ENCODE peak calls at places on chromosomes 6 and 20, in seven cellular contexts. F, J, O, D, L, N and Z are unnamed samples.

GRCh38 chr20:17556842-17557674 is 12.8 kb upstream of the DSTN start:
- DNase-seq in F (peak; percentile 73), J (no peak), O (no peak), D (no peak), L (no peak), N (peak; percentile 84), Z (peak; percentile 65)

GRCh38 chr6:19535351-19535750 is 301.8 kb upstream of the ID4 start:
- DNase-seq in F (no peak), J (no peak), O (no peak), D (no peak), L (no peak), N (no peak), Z (no peak)

GRCh38 chr6:36852481-36853147 is 13.4 kb upstream of the CPNE5 start:
- DNase-seq in F (no peak), J (peak; percentile 58), O (no peak), D (no peak), L (no peak), N (peak; percentile 20), Z (peak; percentile 72)

GRCh38 chr20:38198238-38198861 is 33.3 kb upstream of the TGM2 start:
- DNase-seq in F (no peak), J (no peak), O (no peak), D (no peak), L (no peak), N (peak; percentile 31), Z (peak; percentile 80)

GRCh38 chr6:67358241-67358640 is 1276.8 kb upstream of the ADGRB3 start:
- DNase-seq in F (no peak), J (no peak), O (no peak), D (no peak), L (no peak), N (no peak), Z (no peak)

GRCh38 chr6:107517274-107517673 is 27.4 kb downstream of the SOBP start:
- DNase-seq in F (no peak), J (no peak), O (no peak), D (no peak), L (no peak), N (no peak), Z (no peak)

GRCh38 chr6:90068835-90069478 is 174.7 kb downstream of the GJA10 start:
- DNase-seq in F (no peak), J (peak; percentile 27), O (no peak), D (no peak), L (no peak), N (peak; percentile 8), Z (no peak)

GRCh38 chr6:28137458-28138020 is 4.1 kb upstream of the ZKSCAN8 start:
- DNase-seq in F (no peak), J (no peak), O (peak; percentile 20), D (no peak), L (no peak), N (no peak), Z (peak; percentile 38)

GRCh38 chr20:14307956-14308355 is 29.5 kb downstream of the FLRT3 start:
- DNase-seq in F (peak; percentile 15), J (no peak), O (no peak), D (no peak), L (no peak), N (no peak), Z (no peak)

GRCh38 chr20:46458891-46459750 is 52.7 kb upstream of the ELMO2 start:
- DNase-seq in F (peak; percentile 70), J (no peak), O (no peak), D (no peak), L (peak; percentile 77), N (no peak), Z (peak; percentile 44)

GRCh38 chr20:36548006-36548315 is 6.6 kb downstream of the MYL9 start:
- DNase-seq in F (no peak), J (no peak), O (no peak), D (no peak), L (peak; percentile 40), N (no peak), Z (no peak)

GRCh38 chr20:36314734-36315544 is 8.8 kb downstream of the DLGAP4 start:
- DNase-seq in F (no peak), J (no peak), O (no peak), D (no peak), L (no peak), N (no peak), Z (no peak)

GRCh38 chr6:157527471-157527907 is 146.5 kb downstream of the ZDHHC14 start:
- DNase-seq in F (no peak), J (no peak), O (peak; percentile 8), D (no peak), L (no peak), N (no peak), Z (no peak)

GRCh38 chr6:44661221-44661609 is 273.7 kb downstream of the CDC5L start:
- DNase-seq in F (no peak), J (peak; percentile 50), O (no peak), D (no peak), L (no peak), N (peak; percentile 34), Z (peak; percentile 92)

GRCh38 chr20:38055294-38055693 is 21.7 kb downstream of the RPRD1B start:
- DNase-seq in F (no peak), J (no peak), O (no peak), D (no peak), L (no peak), N (no peak), Z (no peak)

GRCh38 chr6:108117427-108118358 is 43.2 kb upstream of the OSTM1 start:
- DNase-seq in F (peak; percentile 51), J (no peak), O (peak; percentile 65), D (peak; percentile 26), L (no peak), N (no peak), Z (no peak)

GRCh38 chr20:63493563-63494020 is 5.3 kb downstream of the EEF1A2 start:
- DNase-seq in F (no peak), J (no peak), O (no peak), D (no peak), L (no peak), N (no peak), Z (no peak)

GRCh38 chr20:16803965-16804792 is 56.0 kb downstream of the OTOR start:
- DNase-seq in F (peak; percentile 38), J (peak; percentile 6), O (peak; percentile 52), D (no peak), L (peak; percentile 80), N (peak; percentile 77), Z (peak; percentile 53)

GRCh38 chr6:32970413-32971244 is 2.2 kb downstream of the BRD2 start:
- DNase-seq in F (peak; percentile 90), J (no peak), O (peak; percentile 86), D (peak; percentile 58), L (peak; percentile 84), N (peak; percentile 84), Z (peak; percentile 88)

DNA sequence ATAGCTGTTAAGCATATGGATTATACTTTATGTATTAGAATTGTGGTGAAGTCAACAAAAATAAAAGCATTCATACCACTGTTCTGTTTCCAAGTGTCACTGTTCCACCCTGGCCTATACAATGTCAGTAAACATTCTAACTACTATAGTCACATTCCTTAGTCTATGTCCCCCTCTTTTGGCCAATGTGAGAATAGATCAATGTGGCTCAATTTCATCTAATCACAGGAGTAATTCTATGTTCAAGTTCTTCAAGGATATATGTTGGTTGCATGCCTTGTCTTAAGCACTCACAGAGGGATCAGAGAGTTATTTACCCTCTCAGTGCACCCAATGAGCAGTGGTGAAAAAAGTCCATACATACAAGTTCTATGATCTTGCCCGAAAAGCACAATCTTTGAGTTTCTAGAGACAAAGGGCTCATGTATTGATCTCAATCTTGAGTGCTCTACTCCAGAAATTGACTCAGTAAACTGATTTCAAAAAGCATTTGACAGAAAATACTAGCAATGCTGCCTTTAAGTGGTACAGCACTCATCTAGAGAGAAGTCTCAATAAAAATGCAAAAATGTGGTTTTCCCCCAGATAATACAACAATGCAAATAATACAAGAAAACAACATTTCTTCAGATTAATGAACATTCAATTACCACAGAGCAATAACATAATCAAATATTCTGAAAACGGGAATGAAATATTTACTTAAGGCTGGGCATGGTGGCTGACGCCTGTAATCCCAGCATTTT is 16.5 kb downstream of the SMLR1 start:
- DNase-seq in F (no peak), J (peak; percentile 50), O (peak; percentile 55), D (no peak), L (no peak), N (peak; percentile 53), Z (peak; percentile 43)
- TF ChIP-seq CTCF in F (peak; percentile 34), J (peak; percentile 50), O (peak; percentile 75), D (peak; percentile 76), L (no peak), N (peak; percentile 61), Z (peak; percentile 51)

GRCh38 chr6:155762649-155763048 is 307.0 kb upstream of the NOX3 start:
- DNase-seq in F (no peak), J (no peak), O (no peak), D (no peak), L (no peak), N (no peak), Z (no peak)

GRCh38 chr6:155770856-155771255 is 315.2 kb upstream of the NOX3 start:
- DNase-seq in F (no peak), J (no peak), O (no peak), D (no peak), L (no peak), N (no peak), Z (no peak)

GRCh38 chr6:155770313-155770712 is 314.7 kb upstream of the NOX3 start:
- DNase-seq in F (no peak), J (no peak), O (no peak), D (no peak), L (no peak), N (no peak), Z (no peak)

DNA sequence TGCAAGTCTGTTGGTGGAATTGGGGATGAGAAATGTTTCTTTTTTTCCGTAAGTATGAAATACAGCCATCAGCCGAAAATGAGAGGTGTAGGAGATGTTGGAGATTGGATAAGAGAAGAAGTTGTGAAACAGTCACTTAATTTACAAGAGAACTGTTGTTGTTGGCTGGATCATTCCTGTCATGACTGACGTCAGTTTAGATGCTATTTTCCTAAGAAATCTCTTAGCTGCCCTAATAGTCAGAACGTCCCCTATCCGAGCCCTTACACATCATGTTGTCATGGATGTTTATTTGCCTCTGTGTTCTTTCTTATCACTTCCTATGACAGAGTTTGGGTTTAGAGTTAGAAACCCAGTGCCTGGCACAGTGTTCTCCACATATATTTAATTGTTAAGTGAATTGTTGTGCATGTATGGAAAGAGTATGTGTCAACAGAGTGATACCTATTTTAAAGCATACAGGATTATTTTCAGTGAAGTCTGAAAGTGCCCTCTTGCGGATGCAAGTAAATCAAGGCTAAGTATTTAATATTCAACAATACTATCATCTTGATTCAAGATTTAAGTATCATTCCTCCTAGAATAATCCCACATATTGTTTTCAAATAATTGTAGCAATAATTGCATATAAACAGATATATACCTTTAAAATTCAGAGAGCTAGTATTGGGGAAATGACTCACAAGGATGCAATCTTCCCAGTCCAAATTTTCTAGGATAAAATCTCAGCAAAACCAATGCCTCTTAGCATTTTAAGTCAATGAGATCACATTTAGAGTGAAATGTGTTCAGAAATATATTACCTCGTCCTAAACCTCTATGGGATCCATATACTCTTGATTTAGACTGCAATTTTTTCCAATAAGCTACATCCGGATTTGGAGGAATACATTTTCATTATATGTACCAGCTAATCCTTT is 309.9 kb upstream of the NOX3 start:
- DNase-seq in F (no peak), J (no peak), O (no peak), D (no peak), L (no peak), N (peak; percentile 35), Z (no peak)
- TF ChIP-seq CTCF in F (no peak), J (no peak), O (no peak), D (no peak), L (no peak), N (peak; percentile 24), Z (no peak)

GRCh38 chr6:39850897-39851296 is 58.7 kb downstream of the DAAM2 start:
- DNase-seq in F (no peak), J (no peak), O (peak; percentile 34), D (no peak), L (no peak), N (no peak), Z (no peak)
- TF ChIP-seq CTCF in F (no peak), J (no peak), O (no peak), D (no peak), L (no peak), N (no peak), Z (no peak)

GRCh38 chr6:137415127-137415833 is 78.9 kb downstream of the OLIG3 start:
- DNase-seq in F (peak; percentile 54), J (peak; percentile 27), O (peak; percentile 87), D (peak; percentile 50), L (peak; percentile 69), N (peak; percentile 77), Z (peak; percentile 63)
- TF ChIP-seq CTCF in F (peak; percentile 56), J (peak; percentile 69), O (peak; percentile 81), D (peak; percentile 74), L (peak; percentile 45), N (peak; percentile 75), Z (peak; percentile 73)